ENCODE peak calls at places on chromosomes 5 and 9, in seven cellular contexts. U is A549; K is left ventricle myocardium inferior; L is adrenal gland; H is GM23248; M is effector memory CD4-positive, alpha-beta T cell; B is CD8-positive, alpha-beta memory T cell. S is an unnamed sample.

GRCh38 chr5:170736966-170737365 is 46.6 kb upstream of the GABRP start:
- DNase-seq in U (no peak), K (no peak), L (no peak), H (no peak), M (no peak), B (no peak), S (peak; percentile 8)

GRCh38 chr5:2487152-2487763 is 264.2 kb downstream of the IRX2 start:
- DNase-seq in U (no peak), K (no peak), L (no peak), H (no peak), M (no peak), B (no peak), S (no peak)

GRCh38 chr5:173774212-173774850 is 113.8 kb upstream of the CPEB4 start:
- DNase-seq in U (no peak), K (peak; percentile 52), L (peak; percentile 52), H (no peak), M (no peak), B (no peak), S (no peak)

GRCh38 chr5:175344331-175345200 is 99.4 kb downstream of the DRD1 start:
- DNase-seq in U (peak; percentile 82), K (no peak), L (no peak), H (peak; percentile 3), M (no peak), B (no peak), S (no peak)

GRCh38 chr9:98289811-98290210 is 34.4 kb upstream of the TBC1D2 start:
- DNase-seq in U (no peak), K (no peak), L (no peak), H (no peak), M (no peak), B (no peak), S (no peak)

GRCh38 chr9:124030969-124031451 is 19.4 kb downstream of the LHX2 start:
- DNase-seq in U (no peak), K (no peak), L (no peak), H (peak; percentile 54), M (no peak), B (no peak), S (no peak)

GRCh38 chr5:62167651-62168050 is 138.4 kb upstream of the KIF2A start:
- DNase-seq in U (no peak), K (no peak), L (no peak), H (no peak), M (no peak), B (no peak), S (no peak)

GRCh38 chr9:106892632-106893031 is 29.7 kb downstream of the ZNF462 start:
- DNase-seq in U (peak; percentile 90), K (no peak), L (peak; percentile 76), H (peak; percentile 96), M (no peak), B (no peak), S (peak; percentile 70)

GRCh38 chr9:13648676-13649075 is 369.2 kb upstream of the MPDZ start:
- DNase-seq in U (no peak), K (no peak), L (no peak), H (no peak), M (no peak), B (no peak), S (no peak)

GRCh38 chr5:172533399-172534228 is 79.3 kb upstream of the SH3PXD2B start:
- DNase-seq in U (no peak), K (no peak), L (peak; percentile 39), H (no peak), M (no peak), B (no peak), S (peak; percentile 53)

GRCh38 chr9:124697326-124698200 is 73.5 kb downstream of the NR6A1 start:
- DNase-seq in U (peak; percentile 7), K (no peak), L (no peak), H (peak; percentile 65), M (no peak), B (no peak), S (no peak)

GRCh38 chr5:155091063-155091648 is 77.6 kb downstream of the KIF4B start:
- DNase-seq in U (no peak), K (no peak), L (no peak), H (no peak), M (no peak), B (no peak), S (no peak)

GRCh38 chr9:122065923-122066629 is 27.0 kb downstream of the TTLL11 start:
- DNase-seq in U (no peak), K (no peak), L (no peak), H (no peak), M (no peak), B (no peak), S (no peak)

GRCh38 chr9:114051706-114052105 is 26.4 kb downstream of the AMBP start:
- DNase-seq in U (no peak), K (no peak), L (no peak), H (no peak), M (no peak), B (no peak), S (peak; percentile 52)

GRCh38 chr5:96381526-96381925 is 51.5 kb downstream of the PCSK1 start:
- DNase-seq in U (peak; percentile 27), K (no peak), L (no peak), H (no peak), M (no peak), B (no peak), S (no peak)

GRCh38 chr5:59416441-59416840 is 477.1 kb downstream of the PDE4D start:
- DNase-seq in U (peak; percentile 66), K (no peak), L (no peak), H (peak; percentile 53), M (no peak), B (no peak), S (no peak)

GRCh38 chr9:4147476-4148214 is 152.2 kb downstream of the GLIS3 start:
- DNase-seq in U (peak; percentile 79), K (no peak), L (no peak), H (no peak), M (no peak), B (no peak), S (no peak)

GRCh38 chr9:82489579-82489915 is 501.0 kb downstream of the SPATA31D1 start:
- DNase-seq in U (no peak), K (no peak), L (no peak), H (peak; percentile 60), M (no peak), B (no peak), S (no peak)

GRCh38 chr5:149419532-149420485 is 40.7 kb upstream of the IL17B start:
- DNase-seq in U (no peak), K (peak; percentile 59), L (peak; percentile 36), H (no peak), M (no peak), B (no peak), S (no peak)
- H3K4me1 ChIP-seq in U (peaks cover 33% of the 10 kb centered on the region), K (peaks cover 96% of the 10 kb centered on the region), L (peaks cover 66% of the 10 kb centered on the region), H (peaks cover 32% of the 10 kb centered on the region), M (no peaks in the 10 kb centered on the region), B (peaks cover 6% of the 10 kb centered on the region), S (peaks cover 28% of the 10 kb centered on the region)

GRCh38 chr5:132099073-132099748 is 25.6 kb downstream of the CSF2 start:
- DNase-seq in U (no peak), K (no peak), L (no peak), H (peak; percentile 53), M (no peak), B (peak; percentile 42), S (no peak)

GRCh38 chr5:132096904-132097303 is 23.3 kb downstream of the CSF2 start:
- DNase-seq in U (no peak), K (no peak), L (no peak), H (no peak), M (no peak), B (no peak), S (no peak)

GRCh38 chr5:132099905-132100304 is 26.3 kb downstream of the CSF2 start:
- DNase-seq in U (no peak), K (no peak), L (no peak), H (no peak), M (no peak), B (no peak), S (no peak)

GRCh38 chr5:132098621-132099020 is 25.0 kb downstream of the CSF2 start:
- DNase-seq in U (no peak), K (no peak), L (no peak), H (peak; percentile 63), M (no peak), B (no peak), S (no peak)

GRCh38 chr5:132098151-132098594 is 24.6 kb downstream of the CSF2 start:
- DNase-seq in U (no peak), K (no peak), L (no peak), H (peak; percentile 79), M (no peak), B (no peak), S (no peak)
- H3K4me1 ChIP-seq in U (peaks cover 22% of the 10 kb centered on the region), K (peaks cover 20% of the 10 kb centered on the region), L (peaks cover 6% of the 10 kb centered on the region), H (peaks cover 56% of the 10 kb centered on the region), M (peaks cover 58% of the 10 kb centered on the region), B (peaks cover 65% of the 10 kb centered on the region), S (peaks cover 4% of the 10 kb centered on the region)

GRCh38 chr5:81749562-81750307 is 1.2 kb downstream of the SSBP2 start:
- DNase-seq in U (no peak), K (peak; percentile 27), L (peak; percentile 47), H (peak; percentile 63), M (peak; percentile 18), B (peak; percentile 31), S (no peak)

GRCh38 chr5:81750308-81751008 is 439 bp downstream of the SSBP2 start:
- DNase-seq in U (no peak), K (no peak), L (peak; percentile 4), H (peak; percentile 68), M (no peak), B (peak; percentile 11), S (no peak)

GRCh38 chr5:81752644-81752963 is 1.7 kb upstream of the SSBP2 start:
- DNase-seq in U (no peak), K (no peak), L (no peak), H (no peak), M (no peak), B (no peak), S (no peak)

GRCh38 chr5:81751836-81752643 is 1.1 kb upstream of the SSBP2 start:
- DNase-seq in U (no peak), K (no peak), L (peak; percentile 42), H (peak; percentile 50), M (no peak), B (no peak), S (peak; percentile 81)

DNA sequence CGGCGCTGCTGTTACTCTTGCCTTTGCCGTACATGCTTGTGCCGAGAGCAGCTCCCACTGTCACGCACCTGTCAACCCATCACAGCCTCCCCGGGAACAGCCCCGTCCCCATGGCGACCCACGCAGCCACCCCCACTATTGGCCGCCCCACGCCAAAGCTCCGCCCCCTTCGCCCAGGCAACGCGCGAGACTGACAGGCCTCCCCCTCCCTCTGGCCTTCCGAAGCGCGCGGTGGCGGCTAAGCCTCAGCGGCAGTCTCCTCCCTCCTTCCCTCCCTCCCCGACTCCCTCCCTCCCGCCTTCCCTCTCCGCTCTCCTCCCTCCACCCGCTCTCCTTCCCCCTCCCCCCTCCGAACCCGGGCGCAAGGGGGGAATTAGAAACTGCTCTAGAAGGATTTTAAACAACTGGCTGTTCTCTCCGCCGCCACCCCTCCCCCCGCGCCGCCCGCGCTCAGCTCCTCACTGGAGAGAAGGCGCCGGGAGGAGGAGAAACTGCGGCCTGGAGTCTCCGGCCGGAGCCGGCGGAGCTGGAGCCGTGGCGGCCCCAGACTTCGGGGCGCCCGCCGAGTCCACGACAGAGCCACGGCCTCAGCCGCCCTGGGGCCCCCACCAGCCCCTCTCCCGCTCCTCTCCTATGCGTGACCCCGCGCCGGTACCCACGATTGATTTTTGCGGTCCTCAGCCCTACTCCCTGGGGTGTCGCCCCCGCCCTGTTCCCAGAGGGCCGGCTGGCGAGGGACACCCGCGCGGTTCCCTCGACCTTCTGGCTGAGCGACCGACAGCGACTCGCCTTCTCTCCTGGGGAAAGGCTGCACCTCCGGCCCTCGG is at the start of gene SSBP2:
- DNase-seq in U (peak; percentile 98), K (peak; percentile 100), L (peak; percentile 99), H (peak; percentile 99), M (peak; percentile 99), B (peak; percentile 98), S (peak; percentile 97)
- H3K4me1 ChIP-seq in U (peaks cover 27% of the 10 kb centered on the region), K (peaks cover 71% of the 10 kb centered on the region), L (peaks cover 31% of the 10 kb centered on the region), H (peaks cover 23% of the 10 kb centered on the region), M (peaks cover 11% of the 10 kb centered on the region), B (peaks cover 17% of the 10 kb centered on the region), S (peaks cover 8% of the 10 kb centered on the region)

GRCh38 chr9:24502548-24502947 is 43.1 kb downstream of the IZUMO3 start:
- DNase-seq in U (no peak), K (no peak), L (no peak), H (no peak), M (no peak), B (no peak), S (no peak)
- H3K4me1 ChIP-seq in U (no peaks in the 10 kb centered on the region), K (no peaks in the 10 kb centered on the region), L (no peaks in the 10 kb centered on the region), H (no peaks in the 10 kb centered on the region), M (no peaks in the 10 kb centered on the region), B (no peaks in the 10 kb centered on the region), S (no peaks in the 10 kb centered on the region)